ENCODE peak calls at places on chromosome 19, in eight cellular contexts. L is choroid plexus epithelial cell; V is stimulated activated CD8-positive, alpha-beta memory T cell treated with anti-CD3 and anti-CD28 coated beads, Interleukin-4, amount 100 ng/mL, for 4 hours; J is effector CD4-positive, alpha-beta T cell; F is activated T-helper 1 cell treated with Interleukin-2 at 50 U/mL for 16 hours; G is nephron progenitor cell; S is iris pigment epithelial cell; T is NCI-H460. X is an unnamed sample.
A peak's percentile ranks its signal among the peaks of the same experiment; 100 is the strongest.

GRCh38 chr19:33518541-33518940 is 3.0 kb downstream of the PEPD start:
- DNase-seq in L (no peak), S (no peak), V (no peak), F (no peak), T (no peak), J (no peak), G (no peak), X (no peak)

GRCh38 chr19:31648347-31648746 is 299.1 kb upstream of the TSHZ3 start:
- DNase-seq in F (no peak), V (no peak), J (no peak), T (no peak), L (peak; percentile 12), G (no peak), S (peak; percentile 1), X (no peak)

GRCh38 chr19:18401580-18402112 is 4.2 kb upstream of the LRRC25 start:
- DNase-seq in J (no peak), G (no peak), L (peak; percentile 84), S (peak; percentile 71), F (no peak), V (no peak), T (peak; percentile 52), X (no peak)

GRCh38 chr19:17867087-17867486 is 4.7 kb upstream of the SLC5A5 start:
- DNase-seq in V (no peak), F (no peak), G (no peak), J (no peak), S (no peak), L (no peak), T (no peak), X (no peak)

GRCh38 chr19:47229674-47230121 is 1.3 kb downstream of the BBC3 start:
- DNase-seq in S (peak; percentile 52), T (no peak), G (no peak), F (no peak), V (no peak), L (peak; percentile 49), J (no peak), X (no peak)

GRCh38 chr19:28577666-28578065 is 635.3 kb downstream of the UQCRFS1 start:
- DNase-seq in S (no peak), F (no peak), T (no peak), L (no peak), G (no peak), V (no peak), J (no peak), X (no peak)

GRCh38 chr19:41868120-41868988 is 8.3 kb downstream of the RPS19 start:
- DNase-seq in F (no peak), V (no peak), S (no peak), L (no peak), J (no peak), T (no peak), G (no peak), X (no peak)

GRCh38 chr19:57947088-57947418 is 453 bp downstream of the ZNF256 start:
- DNase-seq in J (no peak), L (no peak), S (peak; percentile 15), T (no peak), V (no peak), G (no peak), F (no peak), X (no peak)

GRCh38 chr19:1225451-1226226 is 12.2 kb downstream of the CBARP start:
- DNase-seq in V (no peak), T (no peak), G (no peak), F (no peak), J (no peak), L (peak; percentile 31), S (peak; percentile 33), X (no peak)

GRCh38 chr19:28314771-28315170 is 898.2 kb downstream of the UQCRFS1 start:
- DNase-seq in F (no peak), T (no peak), J (no peak), S (no peak), L (no peak), G (no peak), V (no peak), X (no peak)

GRCh38 chr19:23075031-23075733 is 41.6 kb upstream of the ZNF730 start:
- DNase-seq in L (peak; percentile 85), V (no peak), G (peak; percentile 79), F (no peak), J (no peak), T (no peak), S (peak; percentile 77), X (no peak)

GRCh38 chr19:46213806-46214205 is 15.7 kb upstream of the IGFL1 start:
- DNase-seq in F (no peak), V (no peak), G (no peak), S (no peak), L (no peak), T (no peak), J (no peak), X (no peak)

GRCh38 chr19:30046522-30046921 is 104.5 kb downstream of the URI1 start:
- DNase-seq in S (peak; percentile 35), F (no peak), L (peak; percentile 78), G (no peak), T (peak; percentile 3), J (no peak), V (no peak), X (no peak)

GRCh38 chr19:31875550-31875949 is 469.9 kb upstream of the ZNF507 start:
- DNase-seq in V (no peak), L (no peak), T (no peak), S (no peak), F (no peak), G (no peak), J (no peak), X (no peak)

GRCh38 chr19:6696239-6696820 is 24.1 kb downstream of the C3 start:
- DNase-seq in G (no peak), F (no peak), S (no peak), V (no peak), J (no peak), L (no peak), T (no peak), X (no peak)

X was measured in activated gamma-delta T cell treated with anti-CD3 and anti-CD28 coated beads, Interleukin-2, amount 50 U/mL, for 16 hours.